ENCODE peak calls at places on chromosomes 6 and 20, in four cellular contexts. W is H1, D is GM12878, F is HepG2. N is an unnamed sample.

GRCh38 chr20:4065405-4065841 is 50.1 kb upstream of the RNF24 start:
- DNase-seq in F (no peak), W (no peak), D (no peak), N (no peak)

GRCh38 chr6:129317931-129318820 is 391.8 kb downstream of the ARHGAP18 start:
- DNase-seq in W (peak; percentile 77), D (no peak), F (no peak), N (no peak)

GRCh38 chr6:680204-680603 is 12.7 kb downstream of the EXOC2 start:
- DNase-seq in F (no peak), D (no peak), W (no peak), N (no peak)

GRCh38 chr6:160041608-160042007 is 72.7 kb downstream of the IGF2R start:
- DNase-seq in D (no peak), W (no peak), F (peak; percentile 22), N (no peak)

GRCh38 chr20:16535281-16535680 is 38.0 kb downstream of the KIF16B start:
- DNase-seq in D (no peak), F (no peak), W (no peak), N (no peak)

GRCh38 chr20:35133735-35134134 is 13.4 kb downstream of the EDEM2 start:
- DNase-seq in W (no peak), D (no peak), F (no peak), N (no peak)

GRCh38 chr20:17423782-17424181 is 107.4 kb downstream of the BFSP1 start:
- DNase-seq in W (no peak), D (no peak), F (no peak), N (no peak)

GRCh38 chr6:26328265-26328844 is 36.6 kb upstream of the BTN3A2 start:
- DNase-seq in D (no peak), W (no peak), F (no peak), N (no peak)

GRCh38 chr6:106894978-106895702 is 79.4 kb downstream of the CD24 start:
- DNase-seq in F (peak; percentile 50), W (no peak), D (no peak), N (peak; percentile 37)

GRCh38 chr6:4008324-4009047 is 70.5 kb downstream of the FAM217A start:
- DNase-seq in W (no peak), F (peak; percentile 86), D (no peak), N (peak; percentile 38)

GRCh38 chr6:155599571-155599970 is 143.9 kb upstream of the NOX3 start:
- DNase-seq in D (no peak), W (no peak), F (no peak), N (no peak)

GRCh38 chr6:66900081-66900770 is 1193.2 kb upstream of the EYS start:
- DNase-seq in F (no peak), D (no peak), W (no peak), N (no peak)

GRCh38 chr20:57672164-57672563 is 37.7 kb downstream of the PMEPA1 start:
- DNase-seq in F (no peak), D (no peak), W (no peak), N (no peak)

GRCh38 chr6:45253457-45253856 is 74.7 kb upstream of the RUNX2 start:
- DNase-seq in D (no peak), W (no peak), F (no peak), N (no peak)

GRCh38 chr6:165231581-165232276 is 77.7 kb downstream of the C6orf118 start:
- DNase-seq in W (no peak), D (no peak), F (no peak), N (no peak)

GRCh38 chr20:6502999-6503398 is 264.5 kb upstream of the BMP2 start:
- DNase-seq in W (no peak), F (no peak), D (no peak), N (no peak)

GRCh38 chr6:149335924-149336323 is 18.4 kb downstream of the TAB2 start:
- DNase-seq in W (no peak), D (no peak), F (no peak), N (no peak)

GRCh38 chr6:149337330-149337729 is 19.8 kb downstream of the TAB2 start:
- DNase-seq in D (no peak), W (no peak), F (no peak), N (no peak)

GRCh38 chr6:149334201-149334600 is 16.7 kb downstream of the TAB2 start:
- DNase-seq in F (no peak), W (no peak), D (no peak), N (no peak)

GRCh38 chr6:149334682-149335160 is 17.2 kb downstream of the TAB2 start:
- DNase-seq in W (no peak), F (no peak), D (no peak), N (no peak)

GRCh38 chr6:149336529-149336928 is 19.0 kb downstream of the TAB2 start:
- DNase-seq in F (no peak), W (no peak), D (no peak), N (no peak)
- H3K4me1 ChIP-seq in F (peaks cover 46% of the 10 kb centered on the region), W (peaks cover 2% of the 10 kb centered on the region), D (peaks cover 39% of the 10 kb centered on the region), N (peaks cover 16% of the 10 kb centered on the region)

GRCh38 chr6:53189554-53189953 is 40.9 kb upstream of the GCM1 start:
- DNase-seq in W (no peak), D (no peak), F (no peak), N (no peak)
- TF ChIP-seq CBX5 in W (no peak), D (no peak), F (no peak), N (no peak)

GRCh38 chr6:75419980-75420379 is 73.6 kb downstream of the FILIP1 start:
- DNase-seq in D (no peak), W (no peak), F (no peak), N (no peak)
- H3K4me1 ChIP-seq in D (no peaks in the 10 kb centered on the region), W (no peaks in the 10 kb centered on the region), F (no peaks in the 10 kb centered on the region), N (no peaks in the 10 kb centered on the region)

GRCh38 chr6:33296797-33297405 is 1.8 kb downstream of the RGL2 start:
- DNase-seq in W (no peak), F (no peak), D (no peak), N (no peak)

GRCh38 chr6:33299237-33299944 is 649 bp upstream of the RGL2 start:
- DNase-seq in W (no peak), F (peak; percentile 88), D (peak; percentile 69), N (peak; percentile 90)

GRCh38 chr6:33297956-33298772 is 578 bp downstream of the RGL2 start:
- DNase-seq in W (no peak), F (peak; percentile 80), D (no peak), N (peak; percentile 87)

GRCh38 chr6:33297406-33297955 is 1.3 kb downstream of the RGL2 start:
- DNase-seq in D (no peak), W (no peak), F (no peak), N (peak; percentile 59)

DNA sequence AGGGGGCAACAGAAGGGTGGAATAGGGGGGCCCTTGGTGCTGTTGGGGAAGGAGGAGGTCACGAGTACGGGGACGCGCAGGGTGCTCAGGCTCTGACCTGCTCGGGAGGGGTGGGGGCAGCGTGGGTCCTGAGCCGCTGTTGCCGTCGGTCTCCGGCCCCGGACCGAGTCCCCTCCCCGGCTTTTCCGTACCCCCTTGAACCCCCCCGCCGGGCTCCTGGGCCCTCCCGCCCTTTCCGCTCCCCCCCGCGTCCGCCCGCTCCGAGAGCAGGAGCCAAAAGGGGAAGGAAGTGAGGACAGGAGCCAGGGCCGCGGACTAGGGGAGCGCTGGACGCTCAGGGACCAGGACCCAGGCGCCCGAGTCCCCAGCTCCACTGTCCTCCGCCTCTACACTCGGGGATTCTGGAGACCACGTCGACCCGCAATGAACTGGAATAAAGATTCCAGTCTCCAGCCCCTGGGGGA is at the start of gene RGL2:
- DNase-seq in F (no peak), D (no peak), W (no peak), N (peak; percentile 82)
- TF ChIP-seq CBX5 in F (no peak), D (no peak), W (no peak), N (no peak)

GRCh38 chr20:50304501-50304856 is 113.8 kb downstream of the CEBPB start:
- DNase-seq in W (no peak), D (no peak), F (no peak), N (no peak)

GRCh38 chr20:50306478-50307423 is 116.1 kb downstream of the CEBPB start:
- DNase-seq in D (no peak), W (no peak), F (no peak), N (no peak)

GRCh38 chr20:50304883-50305635 is 114.4 kb downstream of the CEBPB start:
- DNase-seq in D (no peak), W (no peak), F (peak; percentile 92), N (no peak)

GRCh38 chr20:50303573-50304500 is 113.2 kb downstream of the CEBPB start:
- DNase-seq in W (no peak), F (peak; percentile 89), D (no peak), N (peak; percentile 57)

GRCh38 chr20:50305636-50306477 is 115.2 kb downstream of the CEBPB start:
- DNase-seq in W (no peak), F (peak; percentile 98), D (no peak), N (peak; percentile 37)
- H3K4me1 ChIP-seq in W (no peaks in the 10 kb centered on the region), F (peaks cover 90% of the 10 kb centered on the region), D (no peaks in the 10 kb centered on the region), N (peaks cover 43% of the 10 kb centered on the region)

GRCh38 chr6:15507221-15507620 is 155.6 kb downstream of the DTNBP1 start:
- DNase-seq in D (no peak), F (no peak), W (no peak), N (no peak)

GRCh38 chr6:15510121-15510520 is 152.7 kb downstream of the DTNBP1 start:
- DNase-seq in F (no peak), W (no peak), D (no peak), N (no peak)

GRCh38 chr6:15509335-15509933 is 153.4 kb downstream of the DTNBP1 start:
- DNase-seq in D (no peak), F (no peak), W (no peak), N (peak; percentile 80)

GRCh38 chr6:15507746-15508145 is 155.1 kb downstream of the DTNBP1 start:
- DNase-seq in W (no peak), F (no peak), D (no peak), N (no peak)

DNA sequence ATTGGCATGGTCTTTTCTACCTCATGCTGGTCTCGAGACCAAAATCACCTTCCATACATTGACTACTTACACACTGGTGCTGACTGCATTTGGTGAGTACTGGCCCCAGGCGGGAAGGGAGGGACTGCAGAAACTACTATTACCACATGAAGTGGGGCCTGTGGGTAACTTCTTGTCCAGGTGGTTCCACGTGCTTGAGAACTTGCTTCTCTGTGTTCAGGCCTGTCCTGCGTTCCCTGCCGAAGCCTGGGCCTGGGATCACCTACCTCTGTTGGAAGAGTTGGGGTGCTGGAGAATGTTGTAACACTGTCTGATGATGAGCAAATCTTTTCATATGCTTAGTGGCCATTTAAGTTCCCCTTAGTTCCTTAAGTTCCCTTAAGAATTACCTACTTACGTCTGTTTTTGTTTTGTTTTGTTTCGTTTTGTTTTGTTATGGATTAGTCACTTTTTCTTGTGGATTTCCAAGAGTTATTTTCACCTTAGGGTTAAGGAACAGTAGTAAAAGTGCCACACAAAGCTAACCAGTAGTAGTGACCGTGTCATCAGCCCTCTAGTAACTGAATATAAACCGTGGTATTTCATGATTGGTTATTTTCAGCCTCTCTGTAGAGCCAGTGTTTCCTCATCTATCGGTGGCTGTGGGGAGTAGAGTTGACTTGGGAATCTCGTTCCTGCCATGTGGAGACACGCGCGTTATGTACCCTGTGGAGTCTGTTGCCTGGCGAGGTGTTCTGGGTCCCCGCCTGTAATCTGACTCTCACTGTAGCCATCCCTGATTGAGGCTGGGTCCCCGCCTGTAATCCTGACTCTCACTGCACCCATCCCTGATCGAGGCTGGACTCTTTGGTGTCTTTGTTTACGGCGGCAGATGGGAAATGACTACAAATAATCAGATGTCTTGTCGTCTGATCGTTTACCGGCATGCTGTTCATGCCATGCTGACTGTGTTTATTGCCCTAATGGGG is 154.2 kb downstream of the DTNBP1 start:
- DNase-seq in F (no peak), D (no peak), W (no peak), N (peak; percentile 26)
- TF ChIP-seq CBX5 in F (no peak), D (no peak), W (no peak), N (no peak)

GRCh38 chr6:105799051-105799450 is 287.1 kb upstream of the PRDM1 start:
- DNase-seq in W (no peak), D (no peak), F (no peak), N (no peak)
- H3K4me1 ChIP-seq in W (no peaks in the 10 kb centered on the region), D (peaks cover 4% of the 10 kb centered on the region), F (peaks cover 15% of the 10 kb centered on the region), N (peaks cover 5% of the 10 kb centered on the region)

N was measured in K562.